ENCODE peak calls at places on chromosomes 1 and 21, in six cellular contexts. D is foreskin fibroblast, B is adrenal gland, C is amygdala, A is LoVo, M is left ventricle myocardium inferior. I is an unnamed sample.

GRCh38 chr1:109193653-109194590 is 19.8 kb upstream of the SARS1 start:
- DNase-seq in D (no peak), B (peak; percentile 70), C (no peak), A (no peak), M (no peak), I (no peak)

GRCh38 chr1:154943649-154944421 is 7.3 kb upstream of the PMVK start:
- DNase-seq in D (no peak), B (no peak), C (no peak), A (peak; percentile 26), M (no peak), I (peak; percentile 16)

GRCh38 chr21:16073571-16073970 is 343.8 kb downstream of the USP25 start:
- DNase-seq in D (no peak), B (no peak), C (no peak), A (no peak), M (no peak), I (peak; percentile 86)

GRCh38 chr1:230913496-230913895 is 45.2 kb upstream of the C1orf198 start:
- DNase-seq in D (peak; percentile 46), B (no peak), C (no peak), A (no peak), M (no peak), I (no peak)

GRCh38 chr1:66359815-66360214 is 174.1 kb upstream of the SGIP1 start:
- DNase-seq in D (no peak), B (no peak), C (no peak), A (no peak), M (no peak), I (no peak)

GRCh38 chr1:19643602-19644419 is at the start of gene NBL1:
- DNase-seq in D (peak; percentile 77), B (no peak), C (no peak), A (peak; percentile 68), M (peak; percentile 84), I (no peak)

GRCh38 chr1:31669786-31670582 is 25.3 kb upstream of the PEF1 start:
- DNase-seq in D (no peak), B (peak; percentile 82), C (peak; percentile 37), A (peak; percentile 91), M (peak; percentile 83), I (peak; percentile 52)

GRCh38 chr1:117336087-117336817 is 31.0 kb upstream of the MAN1A2 start:
- DNase-seq in D (no peak), B (no peak), C (no peak), A (no peak), M (no peak), I (peak; percentile 21)

I was measured in hippocampal formation.